ENCODE peak calls at places on chromosomes 16 and 17, in six cellular contexts. W, Y, J, C, I and H are unnamed samples.

GRCh38 chr16:11276143-11276879 is at the start of gene PRM2:
- DNase-seq in W (no peak), Y (no peak), J (no peak), C (no peak), I (no peak), H (no peak)

GRCh38 chr17:7329360-7330098 is 394 bp upstream of the NEURL4 start:
- DNase-seq in W (peak), Y (peak), J (peak), C (peak), I (peak), H (no peak)

GRCh38 chr17:57519199-57519598 is 225.9 kb downstream of the CCDC182 start:
- DNase-seq in W (no peak), Y (no peak), J (no peak), C (no peak), I (peak), H (no peak)

GRCh38 chr17:76204277-76204676 is 36.0 kb downstream of the RNF157 start:
- DNase-seq in W (no peak), Y (no peak), J (no peak), C (no peak), I (peak), H (no peak)

GRCh38 chr16:57512296-57513001 is 23.9 kb downstream of the CCDC102A start:
- DNase-seq in W (no peak), Y (no peak), J (no peak), C (no peak), I (no peak), H (no peak)

GRCh38 chr17:83194761-83195329 is 115.4 kb downstream of the METRNL start:
- DNase-seq in W (no peak), Y (peak), J (no peak), C (no peak), I (no peak), H (no peak)

GRCh38 chr16:86934581-86935322 is 356.4 kb downstream of the FOXL1 start:
- DNase-seq in W (no peak), Y (no peak), J (no peak), C (no peak), I (peak), H (no peak)

GRCh38 chr17:81517339-81518112 is 4.9 kb upstream of the ACTG1 start:
- DNase-seq in W (no peak), Y (peak), J (peak), C (no peak), I (peak), H (no peak)

GRCh38 chr16:50155925-50156324 is 2.8 kb downstream of the TENT4B start:
- DNase-seq in W (no peak), Y (no peak), J (no peak), C (no peak), I (no peak), H (no peak)

GRCh38 chr17:68290955-68291835 is at the start of the genes ARSG and SLC16A6:
- DNase-seq in W (peak), Y (peak), J (peak), C (no peak), I (peak), H (no peak)

GRCh38 chr17:6352016-6352415 is 82.9 kb downstream of the AIPL1 start:
- DNase-seq in W (no peak), Y (no peak), J (no peak), C (no peak), I (no peak), H (peak)

GRCh38 chr17:79607941-79608728 is 2.7 kb downstream of the RBFOX3 start:
- DNase-seq in W (no peak), Y (peak), J (peak), C (no peak), I (peak), H (no peak)

GRCh38 chr17:55731586-55732250 is 9.1 kb upstream of the TMEM100 start:
- DNase-seq in W (no peak), Y (peak), J (no peak), C (no peak), I (no peak), H (no peak)

GRCh38 chr16:27628216-27628945 is 78.4 kb downstream of the KATNIP start:
- DNase-seq in W (no peak), Y (no peak), J (no peak), C (no peak), I (no peak), H (no peak)

GRCh38 chr16:89383095-89384003 is 107.0 kb downstream of the ANKRD11 start:
- DNase-seq in W (no peak), Y (no peak), J (no peak), C (no peak), I (peak), H (no peak)

GRCh38 chr16:82814059-82814458 is 187.3 kb downstream of the CDH13 start:
- DNase-seq in W (no peak), Y (no peak), J (no peak), C (no peak), I (peak), H (no peak)